ENCODE peak calls at places on chromosome 2, in six cellular contexts. One of them, this sample, is unnamed. For H3K36me3, the result is how much of the 10 kb centered on the place peaks cover.

GRCh38 chr2:55420244-55420713 is 623 bp upstream of the CCDC88A start:
- DNase-seq in IMR-90: no peak
- DNase-seq in mesenchymal stem cell: no peak
- DNase-seq in neuronal stem cell: no peak
- DNase-seq in trophoblast cell: peak
- DNase-seq in H1: no peak
- DNase-seq in this sample: no peak

GRCh38 chr2:150191349-150191748 is 296.1 kb downstream of the RND3 start:
- DNase-seq in IMR-90: peak
- DNase-seq in mesenchymal stem cell: peak
- DNase-seq in neuronal stem cell: no peak
- DNase-seq in trophoblast cell: no peak
- DNase-seq in H1: no peak
- DNase-seq in this sample: no peak

GRCh38 chr2:155708052-155708451 is 624.5 kb downstream of the NR4A2 start:
- DNase-seq in IMR-90: no peak
- DNase-seq in mesenchymal stem cell: no peak
- DNase-seq in neuronal stem cell: no peak
- DNase-seq in trophoblast cell: no peak
- DNase-seq in H1: no peak
- DNase-seq in this sample: peak

GRCh38 chr2:153386481-153386891 is 92.1 kb downstream of the RPRM start:
- DNase-seq in IMR-90: no peak
- DNase-seq in mesenchymal stem cell: no peak
- DNase-seq in neuronal stem cell: no peak
- DNase-seq in trophoblast cell: no peak
- DNase-seq in H1: no peak
- DNase-seq in this sample: peak

GRCh38 chr2:120955427-120955826 is 219.8 kb downstream of the GLI2 start:
- DNase-seq in IMR-90: peak
- DNase-seq in mesenchymal stem cell: no peak
- DNase-seq in neuronal stem cell: no peak
- DNase-seq in trophoblast cell: no peak
- DNase-seq in H1: no peak
- DNase-seq in this sample: no peak

GRCh38 chr2:27306657-27307544 is 1.3 kb downstream of the UCN start:
- DNase-seq in IMR-90: no peak
- DNase-seq in mesenchymal stem cell: no peak
- DNase-seq in neuronal stem cell: no peak
- DNase-seq in trophoblast cell: no peak
- DNase-seq in H1: no peak
- DNase-seq in this sample: no peak

GRCh38 chr2:220198911-220199310 is 571.5 kb downstream of the SLC4A3 start:
- DNase-seq in IMR-90: peak
- DNase-seq in mesenchymal stem cell: no peak
- DNase-seq in neuronal stem cell: no peak
- DNase-seq in trophoblast cell: peak
- DNase-seq in H1: no peak
- DNase-seq in this sample: no peak

GRCh38 chr2:100977511-100977910 is 24.6 kb upstream of the RPL31 start:
- DNase-seq in IMR-90: no peak
- DNase-seq in mesenchymal stem cell: no peak
- DNase-seq in neuronal stem cell: no peak
- DNase-seq in trophoblast cell: no peak
- DNase-seq in H1: no peak
- DNase-seq in this sample: no peak

GRCh38 chr2:28904295-28904694 is 9.8 kb downstream of the WDR43 start:
- DNase-seq in IMR-90: peak
- DNase-seq in mesenchymal stem cell: peak
- DNase-seq in neuronal stem cell: no peak
- DNase-seq in trophoblast cell: peak
- DNase-seq in H1: no peak
- DNase-seq in this sample: no peak

GRCh38 chr2:172464340-172465129 is 37.1 kb downstream of the ITGA6 start:
- DNase-seq in IMR-90: no peak
- DNase-seq in mesenchymal stem cell: no peak
- DNase-seq in neuronal stem cell: no peak
- DNase-seq in trophoblast cell: peak
- DNase-seq in H1: no peak
- DNase-seq in this sample: no peak

GRCh38 chr2:232341061-232341738 is 37.4 kb upstream of the ALPP start:
- DNase-seq in IMR-90: no peak
- DNase-seq in mesenchymal stem cell: no peak
- DNase-seq in neuronal stem cell: no peak
- DNase-seq in trophoblast cell: no peak
- DNase-seq in H1: no peak
- DNase-seq in this sample: no peak

GRCh38 chr2:64913357-64913869 is 75.8 kb upstream of the SLC1A4 start:
- DNase-seq in IMR-90: no peak
- DNase-seq in mesenchymal stem cell: no peak
- DNase-seq in neuronal stem cell: no peak
- DNase-seq in trophoblast cell: peak
- DNase-seq in H1: peak
- DNase-seq in this sample: peak

GRCh38 chr2:130896813-130897212 is 60.1 kb downstream of the ARHGEF4 start:
- DNase-seq in IMR-90: no peak
- DNase-seq in mesenchymal stem cell: no peak
- DNase-seq in neuronal stem cell: no peak
- DNase-seq in trophoblast cell: no peak
- DNase-seq in H1: no peak
- DNase-seq in this sample: no peak

GRCh38 chr2:128357561-128358370 is 39.1 kb upstream of the HS6ST1 start:
- DNase-seq in IMR-90: no peak
- DNase-seq in mesenchymal stem cell: no peak
- DNase-seq in neuronal stem cell: no peak
- DNase-seq in trophoblast cell: no peak
- DNase-seq in H1: no peak
- DNase-seq in this sample: no peak

GRCh38 chr2:178523596-178524134 is 43.4 kb downstream of the PLEKHA3 start:
- DNase-seq in IMR-90: peak
- DNase-seq in mesenchymal stem cell: peak
- DNase-seq in neuronal stem cell: no peak
- DNase-seq in trophoblast cell: no peak
- DNase-seq in H1: no peak
- DNase-seq in this sample: peak

GRCh38 chr2:143345887-143346612 is 216.8 kb downstream of the ARHGAP15 start:
- DNase-seq in IMR-90: no peak
- DNase-seq in mesenchymal stem cell: no peak
- DNase-seq in neuronal stem cell: no peak
- DNase-seq in trophoblast cell: no peak
- DNase-seq in H1: no peak
- DNase-seq in this sample: no peak

GRCh38 chr2:219569635-219570034 is 1.7 kb downstream of the OBSL1 start:
- DNase-seq in IMR-90: no peak
- DNase-seq in mesenchymal stem cell: no peak
- DNase-seq in neuronal stem cell: no peak
- DNase-seq in trophoblast cell: peak
- DNase-seq in H1: no peak
- DNase-seq in this sample: no peak

GRCh38 chr2:236546561-236546961 is 23.1 kb upstream of the ACKR3 start:
- DNase-seq in IMR-90: no peak
- DNase-seq in mesenchymal stem cell: no peak
- DNase-seq in neuronal stem cell: no peak
- DNase-seq in trophoblast cell: no peak
- DNase-seq in H1: no peak
- DNase-seq in this sample: no peak

GRCh38 chr2:220811952-220812570 is 760.0 kb downstream of the EPHA4 start:
- DNase-seq in IMR-90: peak
- DNase-seq in mesenchymal stem cell: peak
- DNase-seq in neuronal stem cell: no peak
- DNase-seq in trophoblast cell: no peak
- DNase-seq in H1: no peak
- DNase-seq in this sample: no peak

GRCh38 chr2:99636432-99637034 is 146.7 kb upstream of the REV1 start:
- DNase-seq in IMR-90: no peak
- DNase-seq in mesenchymal stem cell: no peak
- DNase-seq in neuronal stem cell: no peak
- DNase-seq in trophoblast cell: no peak
- DNase-seq in H1: no peak
- DNase-seq in this sample: no peak

DNA sequence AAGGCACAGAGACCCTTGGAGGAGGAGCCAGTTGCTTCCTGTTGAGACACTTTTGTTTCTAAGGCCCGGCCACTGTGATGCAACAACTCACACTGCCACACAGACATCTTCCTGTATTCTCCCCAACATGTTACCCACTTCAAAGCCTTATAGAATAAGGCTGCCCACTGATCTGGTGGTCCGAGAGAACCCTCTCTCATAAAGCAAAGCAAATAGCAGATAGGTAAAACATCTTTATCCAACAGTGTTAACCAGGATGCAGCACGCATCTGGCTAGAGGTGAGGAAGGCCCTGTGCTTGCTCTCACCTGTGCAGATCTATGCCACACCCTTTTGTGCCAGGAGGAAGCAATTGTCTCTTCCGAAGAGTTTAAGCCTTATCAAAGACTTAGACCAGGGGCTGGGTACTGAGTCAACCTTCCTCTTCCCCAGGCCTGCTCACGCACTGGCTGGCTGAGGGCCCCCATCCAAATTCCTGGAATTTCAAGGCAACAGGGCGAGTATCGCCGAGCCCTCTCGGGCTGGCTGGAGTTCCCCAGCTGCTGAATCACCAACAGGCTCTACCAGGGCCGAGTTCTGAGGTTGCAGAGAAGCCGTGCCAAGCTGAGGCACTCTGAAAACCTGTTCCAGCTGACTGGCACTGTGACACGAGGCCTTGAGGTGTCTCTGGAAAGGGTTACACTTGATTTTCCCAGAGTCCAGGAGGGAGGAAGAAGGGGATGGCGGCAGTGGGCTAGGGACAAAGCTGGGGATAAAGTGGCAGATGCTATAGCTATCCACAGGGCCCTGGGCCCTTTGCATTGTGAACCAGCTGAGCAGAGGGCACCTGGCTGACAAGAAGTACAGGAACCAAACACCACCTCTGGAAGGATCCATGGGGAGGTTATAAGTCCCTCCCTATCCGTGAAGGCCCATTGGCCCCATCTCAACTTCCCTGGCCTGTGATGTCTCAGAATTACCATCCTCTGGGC is 29.3 kb downstream of the TGFA start:
- DNase-seq in IMR-90: peak
- DNase-seq in mesenchymal stem cell: no peak
- DNase-seq in neuronal stem cell: no peak
- DNase-seq in trophoblast cell: peak
- DNase-seq in H1: peak
- DNase-seq in this sample: peak
- H4K8ac ChIP-seq in IMR-90: no peak
- H4K8ac ChIP-seq in mesenchymal stem cell: no peak
- H4K8ac ChIP-seq in neuronal stem cell: no peak
- H4K8ac ChIP-seq in trophoblast cell: no peak
- H4K8ac ChIP-seq in H1: peak
- H4K8ac ChIP-seq in this sample: no peak

DNA sequence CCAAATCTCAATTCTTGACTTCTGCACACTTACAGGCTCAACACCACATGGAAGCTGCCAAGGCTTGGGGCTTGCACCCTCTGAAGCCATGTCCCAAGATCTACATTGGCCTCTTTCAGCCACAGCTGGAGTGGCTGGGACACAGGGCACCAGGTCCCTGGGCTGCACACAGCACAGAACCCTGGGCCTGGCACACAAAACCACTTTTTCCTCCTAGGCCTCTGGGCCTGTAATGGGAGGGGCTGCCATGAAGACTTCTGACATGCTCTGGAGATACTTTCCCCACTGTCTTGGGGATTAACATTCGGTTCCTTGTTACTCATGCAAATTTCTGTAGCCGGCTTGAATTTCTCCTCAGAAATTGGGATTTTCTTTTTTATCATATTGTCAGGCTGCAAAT is 29.9 kb downstream of the SP9 start:
- DNase-seq in IMR-90: no peak
- DNase-seq in mesenchymal stem cell: no peak
- DNase-seq in neuronal stem cell: no peak
- DNase-seq in trophoblast cell: no peak
- DNase-seq in H1: no peak
- DNase-seq in this sample: no peak
- H3K36me3 ChIP-seq in IMR-90: under half
- H3K36me3 ChIP-seq in mesenchymal stem cell: under half
- H3K36me3 ChIP-seq in neuronal stem cell: under half
- H3K36me3 ChIP-seq in trophoblast cell: under half
- H3K36me3 ChIP-seq in H1: under half
- H3K36me3 ChIP-seq in this sample: under half

GRCh38 chr2:2826209-2826551 is 495.1 kb upstream of the MYT1L start:
- DNase-seq in IMR-90: no peak
- DNase-seq in mesenchymal stem cell: no peak
- DNase-seq in neuronal stem cell: no peak
- DNase-seq in trophoblast cell: no peak
- DNase-seq in H1: no peak
- DNase-seq in this sample: no peak

GRCh38 chr2:2825062-2825461 is 494.0 kb upstream of the MYT1L start:
- DNase-seq in IMR-90: no peak
- DNase-seq in mesenchymal stem cell: no peak
- DNase-seq in neuronal stem cell: no peak
- DNase-seq in trophoblast cell: no peak
- DNase-seq in H1: no peak
- DNase-seq in this sample: no peak

GRCh38 chr2:2825516-2826208 is 494.6 kb upstream of the MYT1L start:
- DNase-seq in IMR-90: no peak
- DNase-seq in mesenchymal stem cell: no peak
- DNase-seq in neuronal stem cell: no peak
- DNase-seq in trophoblast cell: no peak
- DNase-seq in H1: no peak
- DNase-seq in this sample: no peak

GRCh38 chr2:2823061-2823753 is 492.1 kb upstream of the MYT1L start:
- DNase-seq in IMR-90: no peak
- DNase-seq in mesenchymal stem cell: no peak
- DNase-seq in neuronal stem cell: no peak
- DNase-seq in trophoblast cell: no peak
- DNase-seq in H1: no peak
- DNase-seq in this sample: no peak

DNA sequence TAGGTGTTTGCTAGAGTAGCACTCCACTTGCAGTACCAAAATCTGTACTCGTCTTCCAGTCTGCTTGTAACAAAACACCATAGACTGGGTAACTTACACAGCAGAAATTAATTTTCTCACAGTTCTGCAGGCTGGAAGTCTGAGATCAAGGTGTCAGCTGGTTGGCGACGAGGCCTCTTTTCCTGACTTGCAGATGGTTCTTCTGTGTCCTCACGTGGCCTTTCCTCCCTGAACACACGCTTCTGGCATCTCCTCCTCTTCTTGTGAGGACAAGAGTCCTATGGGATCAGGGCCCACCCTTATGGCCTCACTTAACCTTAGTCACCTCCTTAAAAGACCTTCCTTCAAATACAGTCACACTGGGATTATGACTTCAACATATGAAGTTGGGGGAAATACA is 493.5 kb upstream of the MYT1L start:
- DNase-seq in IMR-90: no peak
- DNase-seq in mesenchymal stem cell: no peak
- DNase-seq in neuronal stem cell: no peak
- DNase-seq in trophoblast cell: no peak
- DNase-seq in H1: no peak
- DNase-seq in this sample: no peak
- H4K8ac ChIP-seq in IMR-90: no peak
- H4K8ac ChIP-seq in mesenchymal stem cell: no peak
- H4K8ac ChIP-seq in neuronal stem cell: no peak
- H4K8ac ChIP-seq in trophoblast cell: no peak
- H4K8ac ChIP-seq in H1: no peak
- H4K8ac ChIP-seq in this sample: no peak

DNA sequence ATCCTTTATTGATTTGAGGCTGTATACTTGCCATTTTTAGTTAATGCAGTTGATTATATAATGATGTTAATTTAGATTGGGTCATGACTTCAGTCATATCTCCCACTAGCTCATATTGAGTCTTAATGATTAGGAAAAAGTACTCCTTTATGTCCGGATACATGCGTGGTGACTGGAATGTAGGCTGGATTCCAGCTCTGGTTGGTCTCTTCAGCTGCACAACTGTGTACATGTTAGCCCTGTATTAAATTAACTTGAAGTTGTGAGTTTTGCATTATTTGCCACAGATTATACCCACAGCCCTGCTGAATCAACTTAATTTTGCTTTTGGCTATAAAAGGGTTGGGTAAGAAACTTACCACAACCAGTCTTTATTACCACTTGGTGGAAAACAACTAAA is 22.5 kb downstream of the MOB4 start:
- DNase-seq in IMR-90: peak
- DNase-seq in mesenchymal stem cell: no peak
- DNase-seq in neuronal stem cell: no peak
- DNase-seq in trophoblast cell: no peak
- DNase-seq in H1: no peak
- DNase-seq in this sample: no peak
- H3K36me3 ChIP-seq in IMR-90: under half
- H3K36me3 ChIP-seq in mesenchymal stem cell: under half
- H3K36me3 ChIP-seq in neuronal stem cell: under half
- H3K36me3 ChIP-seq in trophoblast cell: under half
- H3K36me3 ChIP-seq in H1: under half
- H3K36me3 ChIP-seq in this sample: under half